ENCODE peak calls at places on chromosomes 3 and 15, in five cellular contexts. S is PC-3, Q is neuronal stem cell, X is MM.1S, P is HepG2. Z is an unnamed sample.
A peak's percentile ranks its signal among the peaks of the same experiment; 100 is the strongest.

GRCh38 chr3:169575381-169575780 is 88.1 kb downstream of the MECOM start:
- DNase-seq in X (no peak), Q (no peak), P (no peak), S (peak; percentile 67), Z (no peak)

GRCh38 chr15:52559022-52559421 is 9.8 kb downstream of the ARPP19 start:
- DNase-seq in P (no peak), S (no peak), Q (no peak), X (no peak), Z (no peak)

GRCh38 chr15:41868321-41868720 is 25.5 kb downstream of the SPTBN5 start:
- DNase-seq in X (no peak), P (no peak), Q (no peak), S (no peak), Z (no peak)

GRCh38 chr3:129160891-129161859 is at the start of gene ISY1:
- DNase-seq in X (peak; percentile 95), S (peak; percentile 90), Q (peak; percentile 95), P (peak; percentile 92), Z (peak; percentile 91)

GRCh38 chr15:62071711-62072308 is 5.0 kb downstream of the C2CD4A start:
- DNase-seq in S (peak; percentile 60), P (peak; percentile 29), Q (no peak), X (peak; percentile 51), Z (no peak)

GRCh38 chr3:122405015-122405414 is 10.8 kb downstream of the WDR5B start:
- DNase-seq in X (no peak), P (no peak), S (no peak), Q (no peak), Z (no peak)

GRCh38 chr3:100155105-100155504 is 40.8 kb upstream of the FILIP1L start:
- DNase-seq in X (no peak), P (no peak), S (no peak), Q (no peak), Z (no peak)

GRCh38 chr3:129493206-129493605 is 35.2 kb upstream of the RHO start:
- DNase-seq in S (no peak), P (no peak), Q (no peak), X (no peak), Z (no peak)

GRCh38 chr3:108669211-108669610 is 79.7 kb downstream of the DZIP3 start:
- DNase-seq in Q (no peak), X (no peak), P (no peak), S (no peak), Z (no peak)

GRCh38 chr3:57892423-57892822 is 115.8 kb upstream of the FLNB start:
- DNase-seq in Q (no peak), S (peak; percentile 47), X (no peak), P (no peak), Z (no peak)

GRCh38 chr3:62529230-62529629 is 155.9 kb upstream of the FEZF2 start:
- DNase-seq in S (peak; percentile 31), Q (peak; percentile 72), P (peak; percentile 9), X (no peak), Z (peak; percentile 36)

GRCh38 chr3:162436826-162437225 is 940.2 kb downstream of the OTOL1 start:
- DNase-seq in S (peak; percentile 59), Q (no peak), X (no peak), P (no peak), Z (no peak)

GRCh38 chr15:66623801-66624453 is 58.1 kb upstream of the LCTL start:
- DNase-seq in X (no peak), S (no peak), P (no peak), Q (no peak), Z (no peak)

GRCh38 chr15:101024111-101024695 is 105.0 kb downstream of the LRRK1 start:
- DNase-seq in P (no peak), Q (no peak), S (no peak), X (no peak), Z (peak; percentile 22)

GRCh38 chr3:190073264-190073663 is 47.4 kb downstream of the P3H2 start:
- DNase-seq in X (no peak), S (no peak), Q (no peak), P (no peak), Z (no peak)

GRCh38 chr15:39925112-39925830 is 5.2 kb upstream of the GPR176 start:
- DNase-seq in X (peak; percentile 19), S (peak; percentile 68), P (no peak), Q (no peak), Z (no peak)

GRCh38 chr3:72157782-72158638 is 373.1 kb upstream of the PROK2 start:
- DNase-seq in S (peak; percentile 32), P (no peak), X (no peak), Q (no peak), Z (no peak)

GRCh38 chr3:19267040-19267439 is 118.7 kb downstream of the KCNH8 start:
- DNase-seq in P (no peak), X (no peak), S (no peak), Q (peak; percentile 36), Z (no peak)

GRCh38 chr15:86201313-86202008 is 121.8 kb downstream of the AGBL1 start:
- DNase-seq in P (no peak), Q (no peak), X (no peak), S (no peak), Z (no peak)

GRCh38 chr3:190526787-190527767 is 13.2 kb downstream of the IL1RAP start:
- DNase-seq in P (peak; percentile 57), X (no peak), Q (no peak), S (peak; percentile 11), Z (no peak)

GRCh38 chr15:42070966-42071350 is 23.4 kb downstream of the PLA2G4D start:
- DNase-seq in Q (no peak), X (no peak), S (no peak), P (no peak), Z (no peak)

GRCh38 chr15:62994975-62995730 is 47.4 kb upstream of the TPM1 start:
- DNase-seq in X (no peak), Q (no peak), P (no peak), S (peak; percentile 63), Z (no peak)

GRCh38 chr3:157094301-157094700 is 65.6 kb downstream of the CCNL1 start:
- DNase-seq in Q (no peak), P (no peak), X (no peak), S (no peak), Z (no peak)

GRCh38 chr3:14231145-14231990 is 52.8 kb downstream of the LSM3 start:
- DNase-seq in Q (no peak), S (no peak), P (no peak), X (no peak), Z (peak; percentile 12)

GRCh38 chr3:107025961-107026360 is 351.3 kb upstream of the CCDC54 start:
- DNase-seq in S (no peak), Q (no peak), X (no peak), P (no peak), Z (no peak)
- H3K9ac ChIP-seq in S (no peak overlapping the region), Q (no peak overlapping the region), X (no peak overlapping the region), P (no peak overlapping the region), Z (no peak overlapping the region)

DNA sequence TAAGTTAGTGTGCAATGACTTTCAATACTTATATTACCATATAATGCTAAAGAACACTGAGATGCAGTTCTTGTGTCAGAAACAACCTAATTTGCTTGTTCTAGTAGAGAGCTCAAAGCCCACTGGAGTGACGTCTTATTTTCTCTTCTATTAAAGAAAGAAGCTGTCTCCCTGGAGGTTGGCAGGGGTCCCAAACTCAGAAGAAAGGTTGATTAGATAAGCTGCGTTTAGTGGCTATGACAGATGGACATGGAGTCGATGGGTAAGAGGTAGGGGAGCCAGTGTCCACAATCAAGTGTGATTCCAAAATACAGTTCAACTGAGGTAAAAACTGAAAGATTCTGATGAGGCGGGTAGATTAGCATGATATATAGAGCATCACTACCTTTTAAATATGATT is 363.6 kb downstream of the NLGN1 start:
- DNase-seq in S (no peak), X (no peak), Q (no peak), P (no peak), Z (no peak)
- H3K27ac ChIP-seq in S (no peak overlapping the region), X (no peak overlapping the region), Q (no peak overlapping the region), P (no peak overlapping the region), Z (no peak overlapping the region)

DNA sequence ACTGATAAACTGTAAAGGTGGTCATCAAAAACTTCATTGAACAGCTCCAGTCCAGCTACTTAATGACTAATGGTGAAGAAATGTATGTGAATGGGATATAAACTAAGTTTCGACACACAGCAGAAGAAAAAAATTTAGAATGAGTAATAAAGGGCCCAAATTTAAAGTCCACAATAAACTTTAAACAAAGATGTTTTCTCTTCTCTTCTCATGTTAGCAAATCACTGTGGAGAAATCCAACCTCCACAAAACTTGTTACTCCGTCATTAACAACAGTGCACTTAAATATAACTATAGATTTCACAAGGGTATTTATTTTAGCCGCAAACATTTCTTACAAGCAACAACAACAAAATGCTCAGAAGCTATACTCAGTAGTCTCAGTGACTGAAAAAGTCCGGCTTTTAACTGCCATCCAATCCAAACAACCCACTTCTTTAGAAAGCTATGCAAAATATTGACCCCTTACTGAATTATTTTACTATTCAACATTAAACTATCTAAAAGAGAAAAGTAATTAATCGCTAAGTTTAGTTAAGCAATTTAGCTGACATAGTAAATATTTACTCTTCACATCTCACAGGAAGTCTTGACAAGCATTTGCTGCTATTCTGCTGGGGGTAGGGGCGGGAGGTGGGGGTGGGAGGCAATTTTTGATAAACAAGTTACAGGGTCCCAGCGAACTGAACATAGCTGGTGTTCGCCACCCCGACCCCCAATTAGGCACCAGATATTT is 2.5 kb downstream of the IGF2BP2 start:
- DNase-seq in X (no peak), Q (no peak), P (peak; percentile 57), S (peak; percentile 89), Z (no peak)
- H3K4me1 ChIP-seq in X (peaks cover 12% of the 10 kb centered on the region), Q (peaks cover 5% of the 10 kb centered on the region), P (peaks cover 45% of the 10 kb centered on the region), S (peaks cover 50% of the 10 kb centered on the region), Z (no peaks in the 10 kb centered on the region)

DNA sequence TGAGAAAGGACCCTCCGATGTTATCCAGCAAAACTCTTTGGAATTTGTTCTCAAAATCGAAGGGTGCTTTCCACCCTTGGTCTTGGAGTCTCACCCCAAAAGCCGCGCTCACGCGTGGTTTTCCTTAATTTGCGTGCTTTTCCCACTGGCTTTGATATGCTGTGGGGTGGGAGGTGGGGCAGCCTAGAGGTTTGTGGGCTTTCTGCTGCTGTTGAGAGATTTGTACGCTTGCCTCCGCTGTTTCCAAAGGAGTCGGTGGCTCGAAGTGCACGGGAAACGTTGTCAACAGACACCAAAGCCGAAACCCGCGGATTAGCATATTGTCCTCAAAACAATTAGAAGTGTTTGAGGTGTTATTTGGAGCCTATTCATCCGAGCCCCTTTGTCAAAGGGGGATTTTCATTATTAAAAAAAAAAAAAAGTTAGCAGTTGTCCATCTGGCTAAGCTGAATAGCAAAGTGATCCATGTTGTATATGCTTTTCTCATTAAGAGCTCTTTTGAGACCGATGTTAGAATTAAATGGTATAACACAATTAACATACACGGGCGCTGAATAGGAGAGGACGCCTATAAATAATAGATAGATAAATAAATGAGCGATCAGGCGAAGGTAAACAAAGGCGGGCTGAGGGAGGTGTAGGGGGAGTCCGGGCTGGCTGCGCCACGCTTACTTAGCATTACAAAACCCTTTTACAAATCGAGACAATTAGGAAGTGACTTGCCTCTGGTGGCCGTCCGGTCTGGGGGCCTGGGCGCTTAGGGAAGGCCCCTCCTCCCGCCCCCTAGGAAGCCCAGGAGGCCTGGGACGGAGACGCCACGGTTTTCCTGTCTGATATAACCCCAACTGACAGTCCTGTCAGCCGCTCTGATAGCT is 3.3 kb downstream of the SOX14 start:
- DNase-seq in P (no peak), Q (no peak), X (no peak), S (no peak), Z (no peak)
- H3K9ac ChIP-seq in P (no peak overlapping the region), Q (no peak overlapping the region), X (no peak overlapping the region), S (no peak overlapping the region), Z (no peak overlapping the region)

GRCh38 chr15:72847033-72847432 is 63.5 kb upstream of the ADPGK start:
- DNase-seq in P (no peak), Q (no peak), X (no peak), S (no peak), Z (no peak)

GRCh38 chr15:72850833-72851232 is 67.3 kb upstream of the ADPGK start:
- DNase-seq in P (no peak), S (no peak), X (no peak), Q (no peak), Z (no peak)

GRCh38 chr15:72846027-72846426 is 62.5 kb upstream of the ADPGK start:
- DNase-seq in S (no peak), P (no peak), X (no peak), Q (no peak), Z (no peak)

GRCh38 chr15:72844067-72844466 is 60.5 kb upstream of the ADPGK start:
- DNase-seq in S (no peak), X (peak; percentile 35), P (no peak), Q (no peak), Z (no peak)

GRCh38 chr15:72847806-72848205 is 64.2 kb upstream of the ADPGK start:
- DNase-seq in S (no peak), Q (no peak), P (no peak), X (no peak), Z (no peak)
- H3K27ac ChIP-seq in S (no peak overlapping the region), Q (no peak overlapping the region), P (no peak overlapping the region), X (no peak overlapping the region), Z (no peak overlapping the region)

Z was measured in colonic mucosa.